ENCODE peak calls at places on chromosomes 4 and X, in nine cellular contexts. B is T-helper 17 cell; H is cardiac fibroblast; Y is activated CD8-positive, alpha-beta memory T cell treated with anti-CD3 and anti-CD28 coated beads for 48 hours; T is DMS153; Q is aorta; E is RPMI7951; V is HT1080; N is stimulated activated CD8-positive, alpha-beta memory T cell treated with anti-CD3 and anti-CD28 coated beads, Interleukin-4, amount 100 ng/mL, for 24 hours. G is an unnamed sample.

GRCh38 chr4:118941149-118941548 is 52.5 kb downstream of the SYNPO2 start:
- DNase-seq in T (peak; percentile 47), B (no peak), Q (no peak), Y (no peak), H (peak; percentile 60), E (peak; percentile 31), N (no peak), V (no peak), G (no peak)

GRCh38 chr4:29551813-29552212 is 1168.4 kb upstream of the PCDH7 start:
- DNase-seq in Y (no peak), V (no peak), Q (no peak), H (no peak), T (no peak), E (no peak), N (no peak), B (no peak), G (no peak)

GRCh38 chrX:139023531-139023930 is 312.0 kb upstream of the FGF13 start:
- DNase-seq in Q (no peak), H (no peak), V (no peak), N (no peak), Y (no peak), E (no peak), T (no peak), B (no peak), G (no peak)

GRCh38 chr4:59161249-59161648 is 2038.9 kb upstream of the ADGRL3 start:
- DNase-seq in N (no peak), H (no peak), Y (no peak), E (no peak), Q (no peak), V (no peak), T (no peak), B (no peak), G (no peak)

GRCh38 chrX:74902806-74903205 is 22.4 kb downstream of the NEXMIF start:
- DNase-seq in T (peak; percentile 93), Y (no peak), N (no peak), B (no peak), Q (no peak), V (no peak), H (no peak), E (no peak), G (no peak)

GRCh38 chr4:121789960-121790829 is 10.9 kb upstream of the EXOSC9 start:
- DNase-seq in N (no peak), T (no peak), H (peak; percentile 78), E (peak; percentile 78), B (no peak), Q (no peak), V (peak; percentile 86), Y (no peak), G (no peak)

GRCh38 chr4:121070696-121071639 is 1.4 kb downstream of the NDNF start:
- DNase-seq in E (peak; percentile 11), Q (peak; percentile 60), V (peak; percentile 37), Y (no peak), H (peak; percentile 36), T (no peak), N (no peak), B (no peak), G (no peak)

GRCh38 chrX:13197961-13198761 is 121.7 kb downstream of the ATXN3L start:
- DNase-seq in E (peak; percentile 69), V (no peak), B (no peak), H (no peak), T (no peak), Q (no peak), N (no peak), Y (no peak), G (no peak)

GRCh38 chrX:118497180-118497814 is 1.7 kb downstream of the DOCK11 start:
- DNase-seq in H (no peak), T (no peak), V (no peak), Y (no peak), Q (no peak), E (no peak), N (no peak), B (no peak), G (no peak)

GRCh38 chr4:111943796-111944203 is 201.5 kb upstream of the FAM241A start:
- DNase-seq in T (peak; percentile 9), Q (no peak), E (peak; percentile 66), V (peak; percentile 72), B (no peak), H (peak; percentile 35), Y (no peak), N (no peak), G (no peak)

GRCh38 chrX:68829594-68830485 is 1.0 kb downstream of the EFNB1 start:
- DNase-seq in E (peak; percentile 31), B (no peak), V (no peak), H (peak; percentile 40), Y (no peak), Q (no peak), T (no peak), N (no peak), G (peak; percentile 43)

GRCh38 chrX:45956222-45956867 is 588.9 kb downstream of the ZNF674 start:
- DNase-seq in V (no peak), N (no peak), T (no peak), Y (no peak), H (no peak), B (no peak), E (no peak), Q (no peak), G (no peak)

GRCh38 chr4:19772581-19772980 is 479.1 kb upstream of the SLIT2 start:
- DNase-seq in Y (no peak), V (no peak), H (no peak), E (no peak), B (no peak), T (no peak), Q (no peak), N (no peak), G (no peak)

GRCh38 chr4:148116264-148116663 is 325.9 kb downstream of the NR3C2 start:
- DNase-seq in B (no peak), Y (no peak), V (no peak), T (no peak), N (no peak), H (peak; percentile 65), E (peak; percentile 35), Q (no peak), G (no peak)

GRCh38 chr4:72119946-72120345 is 88.1 kb downstream of the NPFFR2 start:
- DNase-seq in T (peak; percentile 55), V (peak; percentile 24), Y (no peak), Q (no peak), N (no peak), H (no peak), B (no peak), E (no peak), G (no peak)

GRCh38 chrX:135544338-135544948 is 24.0 kb downstream of the INTS6L start:
- DNase-seq in E (no peak), Y (no peak), H (no peak), T (no peak), B (no peak), Q (no peak), N (no peak), V (no peak), G (no peak)

GRCh38 chr4:89056292-89056952 is 563 bp downstream of the FAM13A start:
- DNase-seq in Y (no peak), H (no peak), Q (no peak), E (no peak), V (no peak), B (no peak), N (no peak), T (no peak), G (no peak)

GRCh38 chrX:110418857-110419249 is 60.2 kb downstream of the RTL9 start:
- DNase-seq in E (peak; percentile 73), T (peak; percentile 36), N (no peak), B (no peak), H (peak; percentile 32), Q (no peak), V (peak; percentile 32), Y (no peak), G (no peak)

GRCh38 chrX:5051831-5052491 is 1176.7 kb downstream of the NLGN4X start:
- DNase-seq in V (peak; percentile 96), H (peak; percentile 90), T (no peak), N (no peak), E (peak; percentile 99), Y (no peak), B (no peak), Q (peak; percentile 88), G (no peak)

GRCh38 chr4:156971623-156972369 is at the start of gene PDGFC:
- DNase-seq in N (no peak), T (no peak), H (peak; percentile 74), B (peak; percentile 10), E (peak; percentile 75), Q (peak; percentile 90), Y (no peak), V (peak; percentile 58), G (peak; percentile 52)